ENCODE peak calls at places on chromosomes 6 and 20, in six cellular contexts. V, U, P, B, E and L are unnamed samples.

GRCh38 chr20:57654998-57655811 is 35.0 kb upstream of the ZBP1 start:
- DNase-seq in B (peak), E (no peak), V (peak), P (no peak), U (peak), L (peak)

GRCh38 chr6:143872211-143872610 is 7.9 kb downstream of the ZC2HC1B start:
- DNase-seq in V (no peak), E (no peak), B (no peak), U (no peak), P (no peak), L (no peak)

GRCh38 chr6:1479095-1479494 is 89.7 kb downstream of the FOXF2 start:
- DNase-seq in V (no peak), B (no peak), E (no peak), U (no peak), P (no peak), L (no peak)

GRCh38 chr6:167907837-167908681 is 81.3 kb downstream of the AFDN start:
- DNase-seq in V (peak), U (peak), B (no peak), E (no peak), P (no peak), L (no peak)

GRCh38 chr6:162942860-162943259 is 215.1 kb downstream of the PACRG start:
- DNase-seq in V (no peak), E (no peak), B (no peak), P (no peak), U (no peak), L (no peak)

GRCh38 chr6:54307412-54308036 is 717 bp upstream of the TINAG start:
- DNase-seq in V (no peak), B (no peak), P (no peak), E (no peak), U (no peak), L (no peak)

GRCh38 chr20:58610071-58610800 is 40.8 kb upstream of the STX16 start:
- DNase-seq in U (no peak), P (no peak), E (no peak), B (peak), V (no peak), L (no peak)

GRCh38 chr20:32963176-32963575 is 41.1 kb downstream of the SUN5 start:
- DNase-seq in E (no peak), V (no peak), U (no peak), B (peak), P (no peak), L (no peak)

GRCh38 chr20:46056970-46057855 is 28.2 kb downstream of the SLC12A5 start:
- DNase-seq in P (no peak), E (peak), U (peak), V (no peak), B (no peak), L (peak)

GRCh38 chr6:116624036-116624805 is 7.9 kb downstream of the RSPH4A start:
- DNase-seq in U (no peak), P (no peak), V (no peak), E (no peak), B (no peak), L (no peak)

GRCh38 chr6:17490724-17491123 is 97.3 kb downstream of the CAP2 start:
- DNase-seq in B (no peak), V (no peak), U (no peak), E (no peak), P (no peak), L (no peak)

GRCh38 chr20:55353206-55353605 is 652.1 kb downstream of the CBLN4 start:
- DNase-seq in V (no peak), P (no peak), E (no peak), B (no peak), U (no peak), L (no peak)

GRCh38 chr20:37192137-37192854 is 12.9 kb upstream of the MROH8 start:
- DNase-seq in U (peak), P (peak), E (peak), B (peak), V (peak), L (peak)

DNA sequence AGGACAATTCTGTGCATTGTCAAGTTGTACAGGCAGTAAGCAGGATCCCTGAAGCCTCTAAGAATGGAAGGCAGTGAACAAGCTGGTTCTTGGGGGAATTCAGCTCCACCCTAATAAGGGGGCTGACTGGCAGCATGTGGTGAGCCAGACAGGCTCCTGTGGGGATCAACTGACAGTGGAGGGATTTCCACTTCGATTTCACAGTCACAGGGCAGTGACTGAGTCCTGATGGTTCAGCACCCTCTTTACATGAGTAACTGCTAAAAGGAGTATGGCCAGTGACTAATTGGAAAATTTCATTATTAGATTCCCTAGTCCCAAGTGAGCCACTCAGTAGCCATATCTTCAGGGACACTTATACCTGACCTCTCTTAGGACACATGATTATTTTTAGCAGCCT is 78.4 kb downstream of the NDUFAF5 start:
- DNase-seq in E (no peak), B (no peak), U (no peak), V (no peak), P (no peak), L (no peak)
- H3K4me3 ChIP-seq in E (no peak), B (no peak), U (no peak), V (no peak), P (no peak), L (no peak)

GRCh38 chr20:8432435-8433148 is 300.5 kb downstream of the PLCB1 start:
- DNase-seq in P (no peak), V (no peak), U (no peak), B (no peak), E (peak), L (no peak)
- H3K27ac ChIP-seq in P (peak), V (no peak), U (peak), B (no peak), E (peak), L (peak)

DNA sequence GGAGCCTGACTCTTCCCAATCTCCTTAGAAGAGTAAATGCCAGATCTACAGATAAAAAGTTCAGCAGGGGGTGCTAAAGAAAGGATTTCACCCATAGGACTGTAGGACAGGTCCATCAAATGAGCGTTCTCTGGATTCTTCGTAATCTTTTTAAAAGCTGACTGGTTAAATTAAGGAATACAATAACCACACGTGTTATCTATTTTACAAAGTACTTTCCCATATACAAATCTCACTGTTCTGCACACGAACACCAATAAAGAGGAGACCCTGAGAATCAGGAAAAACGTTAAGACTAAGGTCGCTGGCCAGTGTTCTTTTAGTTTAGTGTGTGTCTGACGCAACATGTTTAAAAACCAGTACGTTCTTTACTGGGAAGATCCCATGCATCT is 542 bp downstream of the TUBE1 start:
- DNase-seq in V (peak), U (peak), P (no peak), E (no peak), B (no peak), L (no peak)
- H3K4me3 ChIP-seq in V (peak), U (peak), P (peak), E (peak), B (peak), L (peak)

GRCh38 chr6:13407709-13408695 is 79.4 kb downstream of the GFOD1 start:
- DNase-seq in B (no peak), V (no peak), E (no peak), U (peak), P (no peak), L (no peak)
- H3K27ac ChIP-seq in B (no peak), V (no peak), E (peak), U (peak), P (peak), L (peak)